ENCODE peak calls at places on chromosomes 3 and 15, in four cellular contexts. V, H, Y and J are unnamed samples.

GRCh38 chr15:64739216-64739976 is 36.0 kb downstream of the RBPMS2 start:
- DNase-seq in V (no peak), H (no peak), Y (no peak), J (no peak)

GRCh38 chr15:69388259-69388658 is 25.9 kb upstream of the KIF23 start:
- DNase-seq in V (no peak), H (no peak), Y (no peak), J (no peak)

GRCh38 chr3:156448300-156448699 is 106.6 kb downstream of the SSR3 start:
- DNase-seq in V (no peak), H (peak), Y (peak), J (peak)

GRCh38 chr3:38647217-38647970 is 2.1 kb downstream of the SCN5A start:
- DNase-seq in V (no peak), H (no peak), Y (no peak), J (no peak)

GRCh38 chr15:85306946-85307686 is 73.3 kb upstream of the AKAP13 start:
- DNase-seq in V (no peak), H (no peak), Y (no peak), J (no peak)

GRCh38 chr15:52060511-52060910 is 41.5 kb downstream of the MAPK6 start:
- DNase-seq in V (no peak), H (no peak), Y (no peak), J (no peak)

GRCh38 chr15:52783929-52784798 is 6.0 kb downstream of the ONECUT1 start:
- DNase-seq in V (no peak), H (no peak), Y (peak), J (peak)

GRCh38 chr3:69770976-69771634 is 31.8 kb downstream of the MITF start:
- DNase-seq in V (no peak), H (no peak), Y (no peak), J (no peak)

GRCh38 chr3:13529196-13529975 is 19.5 kb upstream of the FBLN2 start:
- DNase-seq in V (no peak), H (no peak), Y (no peak), J (no peak)

GRCh38 chr3:13513051-13513912 is 33.2 kb downstream of the HDAC11 start:
- DNase-seq in V (no peak), H (no peak), Y (no peak), J (no peak)

GRCh38 chr15:73873889-73874511 is 636 bp downstream of the TBC1D21 start:
- DNase-seq in V (no peak), H (peak), Y (peak), J (no peak)

GRCh38 chr3:52087728-52088127 is 31.4 kb upstream of the DUSP7 start:
- DNase-seq in V (no peak), H (no peak), Y (no peak), J (no peak)

GRCh38 chr15:98914626-98915025 is 93.0 kb downstream of the PGPEP1L start:
- DNase-seq in V (no peak), H (no peak), Y (no peak), J (no peak)

GRCh38 chr3:36220189-36220588 is 160.1 kb upstream of the STAC start:
- DNase-seq in V (no peak), H (no peak), Y (no peak), J (no peak)

GRCh38 chr15:39798382-39798781 is 15.7 kb upstream of the FSIP1 start:
- DNase-seq in V (no peak), H (no peak), Y (no peak), J (no peak)

GRCh38 chr3:125033135-125033534 is 22.7 kb downstream of the HEG1 start:
- DNase-seq in V (no peak), H (no peak), Y (no peak), J (no peak)

GRCh38 chr3:47854267-47854666 is 51.3 kb downstream of the DHX30 start:
- DNase-seq in V (no peak), H (no peak), Y (no peak), J (no peak)

GRCh38 chr3:112676659-112677234 is 35.8 kb upstream of the CCDC80 start:
- DNase-seq in V (peak), H (peak), Y (peak), J (no peak)

GRCh38 chr3:50453907-50454306 is 49.5 kb downstream of the CACNA2D2 start:
- DNase-seq in V (no peak), H (no peak), Y (no peak), J (peak)

GRCh38 chr15:88810449-88810848 is 7.2 kb downstream of the ACAN start:
- DNase-seq in V (no peak), H (no peak), Y (no peak), J (no peak)

GRCh38 chr15:25372298-25372697 is 66.5 kb downstream of the UBE3A start:
- DNase-seq in V (no peak), H (no peak), Y (no peak), J (no peak)

GRCh38 chr15:75104804-75105557 is 81.6 kb downstream of the PPCDC start:
- DNase-seq in V (peak), H (peak), Y (no peak), J (no peak)

GRCh38 chr3:39383913-39384664 is 919 bp downstream of the SLC25A38 start:
- DNase-seq in V (peak), H (peak), Y (peak), J (peak)

GRCh38 chr3:128343287-128344045 is 123.2 kb downstream of the DNAJB8 start:
- DNase-seq in V (no peak), H (peak), Y (peak), J (no peak)

GRCh38 chr3:149790265-149790664 is 2.1 kb downstream of the ANKUB1 start:
- DNase-seq in V (no peak), H (no peak), Y (no peak), J (no peak)

GRCh38 chr3:149790698-149791097 is 1.7 kb downstream of the ANKUB1 start:
- DNase-seq in V (no peak), H (peak), Y (no peak), J (no peak)

GRCh38 chr3:149792485-149793270 is at the start of gene ANKUB1:
- DNase-seq in V (no peak), H (no peak), Y (no peak), J (no peak)
- TF ChIP-seq ETV6 in V (no peak), H (no peak), Y (no peak), J (no peak)

GRCh38 chr15:70486451-70487379 is 276.6 kb downstream of the UACA start:
- DNase-seq in V (peak), H (no peak), Y (no peak), J (no peak)

GRCh38 chr15:70488941-70489848 is 274.2 kb downstream of the UACA start:
- DNase-seq in V (no peak), H (no peak), Y (no peak), J (no peak)

GRCh38 chr15:70486012-70486411 is 277.3 kb downstream of the UACA start:
- DNase-seq in V (no peak), H (no peak), Y (no peak), J (no peak)

GRCh38 chr15:70488002-70488605 is 275.3 kb downstream of the UACA start:
- DNase-seq in V (no peak), H (peak), Y (peak), J (peak)

GRCh38 chr15:70487380-70487725 is 276.0 kb downstream of the UACA start:
- DNase-seq in V (no peak), H (no peak), Y (no peak), J (no peak)
- TF ChIP-seq ETV6 in V (no peak), H (no peak), Y (no peak), J (no peak)

GRCh38 chr3:68139897-68140296 is 485.5 kb upstream of the SUCLG2 start:
- DNase-seq in V (no peak), H (no peak), Y (no peak), J (no peak)

DNA sequence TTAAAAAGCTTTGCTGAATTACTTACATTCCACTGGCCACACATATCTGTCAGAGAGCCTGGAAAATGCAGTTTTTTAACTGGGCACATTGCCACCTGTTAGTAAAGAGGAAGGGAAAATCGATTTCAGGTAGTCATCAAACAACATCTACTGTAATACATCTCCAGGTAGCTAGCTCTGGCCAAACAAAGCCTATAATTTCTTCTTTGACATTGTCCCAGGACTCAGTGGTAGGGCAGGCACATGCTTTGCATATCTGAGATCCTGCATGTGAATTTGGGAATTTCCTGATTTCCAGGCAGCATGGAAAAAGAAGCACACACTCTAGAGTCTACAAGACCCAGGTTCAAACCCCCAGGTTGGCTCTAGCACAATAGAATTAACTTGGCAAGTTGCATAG is 480.7 kb upstream of the SUCLG2 start:
- DNase-seq in V (no peak), H (no peak), Y (no peak), J (no peak)
- TF ChIP-seq ETV6 in V (no peak), H (no peak), Y (no peak), J (no peak)

GRCh38 chr3:3783155-3783554 is 16.1 kb upstream of the LRRN1 start:
- DNase-seq in V (no peak), H (no peak), Y (no peak), J (no peak)
- TF ChIP-seq ETV6 in V (no peak), H (no peak), Y (no peak), J (no peak)

GRCh38 chr3:30493912-30494311 is 112.5 kb upstream of the TGFBR2 start:
- DNase-seq in V (no peak), H (no peak), Y (no peak), J (no peak)
- TF ChIP-seq ETV6 in V (no peak), H (no peak), Y (no peak), J (no peak)

DNA sequence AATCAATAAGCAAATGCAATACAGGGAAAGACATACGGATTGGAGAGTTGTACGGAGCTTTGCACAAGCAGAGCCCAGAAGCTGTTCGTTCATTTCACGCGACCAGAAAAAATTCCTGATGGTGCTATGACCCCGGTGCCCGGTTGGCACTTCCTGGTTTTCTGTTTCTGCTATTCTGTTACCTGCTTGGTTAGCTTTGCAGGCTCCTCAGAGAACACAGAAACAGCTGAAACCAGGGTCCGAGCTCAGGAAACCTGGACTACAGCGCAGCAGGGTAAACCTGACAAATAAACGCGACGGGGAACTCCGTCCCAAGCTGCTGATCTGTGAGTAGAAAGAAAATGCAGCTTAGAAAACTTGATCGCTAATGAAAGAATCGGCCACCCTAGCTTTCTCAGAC is 893 bp downstream of the CNTN3 start:
- DNase-seq in V (no peak), H (no peak), Y (no peak), J (no peak)
- TF ChIP-seq ETV6 in V (no peak), H (no peak), Y (no peak), J (no peak)

GRCh38 chr3:45567730-45568172 is 26.8 kb upstream of the LIMD1 start:
- DNase-seq in V (peak), H (no peak), Y (no peak), J (no peak)
- TF ChIP-seq ETV6 in V (no peak), H (no peak), Y (no peak), J (no peak)

GRCh38 chr3:141371882-141372281 is 3.6 kb downstream of the ZBTB38 start:
- DNase-seq in V (no peak), H (no peak), Y (no peak), J (no peak)

GRCh38 chr3:141375381-141376301 is 7.3 kb downstream of the ZBTB38 start:
- DNase-seq in V (no peak), H (no peak), Y (no peak), J (no peak)

GRCh38 chr3:141373232-141373631 is 4.9 kb downstream of the ZBTB38 start:
- DNase-seq in V (no peak), H (no peak), Y (no peak), J (no peak)

GRCh38 chr3:141372656-141373055 is 4.4 kb downstream of the ZBTB38 start:
- DNase-seq in V (no peak), H (no peak), Y (no peak), J (no peak)

GRCh38 chr3:141373768-141374526 is 5.6 kb downstream of the ZBTB38 start:
- DNase-seq in V (no peak), H (no peak), Y (no peak), J (no peak)
- TF ChIP-seq ETV6 in V (no peak), H (no peak), Y (no peak), J (no peak)

GRCh38 chr3:163071684-163072083 is 1575.1 kb downstream of the OTOL1 start:
- DNase-seq in V (no peak), H (no peak), Y (no peak), J (no peak)
- TF ChIP-seq ETV6 in V (no peak), H (no peak), Y (no peak), J (no peak)

GRCh38 chr3:97871788-97872187 is 50.0 kb downstream of the CRYBG3 start:
- DNase-seq in V (no peak), H (no peak), Y (no peak), J (no peak)
- TF ChIP-seq ETV6 in V (no peak), H (no peak), Y (no peak), J (no peak)